ENCODE peak calls at places on chromosomes 6 and 20, in five cellular contexts. B, I, S, H and Z are unnamed samples.

GRCh38 chr20:47237715-47238114 is 118.8 kb downstream of the ZMYND8 start:
- DNase-seq in H (no peak), B (no peak), S (no peak), I (no peak), Z (no peak)

GRCh38 chr6:160667854-160668481 is 3.9 kb upstream of the LPA start:
- DNase-seq in S (no peak), I (peak), B (no peak), H (no peak), Z (peak)

GRCh38 chr20:57514273-57514751 is 10.6 kb downstream of the CTCFL start:
- DNase-seq in H (peak), S (peak), B (no peak), I (peak), Z (peak)

GRCh38 chr20:48733296-48733790 is 94.5 kb downstream of the PREX1 start:
- DNase-seq in S (no peak), B (no peak), I (no peak), H (no peak), Z (peak)

GRCh38 chr6:150667977-150668716 is 68.5 kb downstream of the PLEKHG1 start:
- DNase-seq in H (peak), B (peak), S (peak), I (peak), Z (peak)

GRCh38 chr6:44301782-44302564 is 11.2 kb downstream of the AARS2 start:
- DNase-seq in I (peak), H (no peak), S (peak), B (no peak), Z (no peak)

GRCh38 chr6:136571065-136571464 is 20.8 kb upstream of the MAP7 start:
- DNase-seq in I (no peak), B (no peak), H (no peak), S (no peak), Z (no peak)

GRCh38 chr6:89239338-89239737 is 22.2 kb upstream of the GABRR1 start:
- DNase-seq in H (no peak), S (no peak), B (no peak), I (no peak), Z (no peak)

GRCh38 chr20:54140486-54140885 is 33.3 kb downstream of the CYP24A1 start:
- DNase-seq in I (no peak), H (no peak), S (no peak), B (no peak), Z (no peak)

GRCh38 chr6:14861491-14861943 is 384.4 kb upstream of the JARID2 start:
- DNase-seq in B (no peak), S (no peak), H (no peak), I (no peak), Z (no peak)

GRCh38 chr6:134925800-134926199 is 24.1 kb downstream of the ALDH8A1 start:
- DNase-seq in S (no peak), I (no peak), B (no peak), H (no peak), Z (no peak)

GRCh38 chr20:23320317-23320716 is 30.3 kb upstream of the NXT1 start:
- DNase-seq in B (no peak), I (no peak), H (no peak), S (no peak), Z (peak)

GRCh38 chr6:21240709-21241108 is 352.8 kb upstream of the SOX4 start:
- DNase-seq in S (no peak), H (no peak), I (no peak), B (no peak), Z (no peak)

GRCh38 chr6:153129873-153130514 is 1.1 kb downstream of the RGS17 start:
- DNase-seq in I (no peak), H (no peak), B (peak), S (peak), Z (peak)

DNA sequence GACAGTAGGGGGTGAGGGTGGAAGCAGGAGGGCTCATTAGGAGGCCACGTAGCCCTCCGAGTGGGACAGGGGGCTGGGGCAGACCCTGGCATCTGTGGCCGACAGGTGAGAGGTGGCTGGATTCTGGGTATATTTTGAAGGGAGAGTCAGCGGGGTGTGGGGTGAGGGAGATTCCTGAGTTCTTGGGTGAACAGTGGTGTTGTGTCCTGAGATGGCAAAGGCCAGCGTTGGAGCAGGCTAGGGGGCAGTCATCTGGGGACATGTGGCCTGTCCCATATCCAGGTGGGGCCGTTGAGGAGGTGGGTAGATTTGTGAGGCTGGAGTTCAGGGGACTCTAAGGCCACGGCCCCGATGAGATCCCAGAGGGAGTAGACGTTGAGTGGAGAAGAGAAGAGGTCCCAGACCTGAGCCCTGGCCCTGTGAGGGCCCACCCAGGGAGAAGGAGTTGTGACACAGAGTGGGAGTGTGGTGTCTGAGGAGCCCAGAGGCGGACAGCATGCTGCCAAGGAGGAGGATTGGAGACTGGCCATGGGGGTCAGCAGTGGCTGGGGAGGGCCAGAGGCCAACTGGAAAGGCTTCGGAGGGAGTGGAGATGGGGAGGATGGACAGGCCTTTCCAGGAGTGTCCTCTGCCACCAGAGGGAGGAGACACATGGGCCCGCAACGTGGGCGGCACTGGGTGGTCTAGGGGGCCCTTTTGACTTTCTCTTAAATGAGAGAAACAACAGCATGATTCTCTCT is 19.6 kb downstream of the PACSIN1 start:
- DNase-seq in B (no peak), S (peak), I (no peak), H (peak), Z (no peak)
- H3K27ac ChIP-seq in B (no peak), S (no peak), I (no peak), H (no peak), Z (no peak)

DNA sequence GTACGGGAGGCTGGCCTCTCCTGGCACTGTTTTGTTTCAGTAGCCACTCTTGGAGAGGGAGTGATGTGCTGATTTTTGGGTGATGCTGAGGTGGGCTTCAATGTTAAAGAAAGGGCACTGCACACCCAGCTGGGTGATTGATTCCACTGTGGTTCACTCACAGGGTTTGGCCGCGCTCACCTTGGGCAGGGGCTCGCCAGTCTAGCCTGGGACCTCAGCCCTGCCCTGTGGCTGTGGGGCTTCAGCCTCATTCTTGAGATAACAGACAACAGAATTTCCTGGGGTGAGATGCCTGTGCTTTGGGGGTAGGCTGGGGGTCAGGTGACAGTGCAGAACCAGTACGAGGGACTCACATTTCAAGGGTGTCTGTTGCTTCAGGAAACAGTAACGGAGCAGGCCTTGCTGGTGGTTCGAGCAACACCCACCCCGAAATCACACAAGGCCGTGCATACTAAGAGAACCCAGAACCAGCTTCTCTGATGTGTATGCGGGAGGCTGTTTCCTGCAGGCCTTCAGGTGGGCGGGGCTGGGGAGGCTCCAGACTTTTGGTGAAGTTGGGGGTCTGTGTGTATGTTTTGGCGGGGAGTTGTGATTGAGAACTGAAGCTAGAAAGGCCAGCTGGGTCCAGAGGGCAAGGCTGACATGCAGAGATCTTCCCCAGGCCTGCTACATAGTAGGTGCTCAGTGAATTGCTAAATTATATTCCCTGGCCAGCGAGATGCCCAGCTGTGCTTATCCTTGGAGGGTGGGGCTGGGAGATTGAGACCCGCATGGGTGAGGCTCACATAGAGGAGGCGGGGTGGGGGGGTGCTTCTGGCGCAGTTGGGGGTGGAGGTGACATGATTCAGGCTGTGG is 154.2 kb upstream of the RNF24 start:
- DNase-seq in I (no peak), H (no peak), S (no peak), B (no peak), Z (no peak)
- H3K27ac ChIP-seq in I (no peak), H (no peak), S (no peak), B (no peak), Z (no peak)

GRCh38 chr6:170124836-170125235 is 166.0 kb downstream of the DLL1 start:
- DNase-seq in H (peak), B (no peak), S (peak), I (peak), Z (no peak)
- H3K27ac ChIP-seq in H (no peak), B (no peak), S (no peak), I (no peak), Z (no peak)

GRCh38 chr6:35724471-35724870 is 12.4 kb upstream of the ARMC12 start:
- DNase-seq in I (no peak), S (no peak), B (no peak), H (peak), Z (no peak)
- H3K27ac ChIP-seq in I (no peak), S (peak), B (peak), H (peak), Z (no peak)

GRCh38 chr6:43077981-43078411 is 1.9 kb downstream of the PTK7 start:
- DNase-seq in I (no peak), S (no peak), H (no peak), B (no peak), Z (no peak)

GRCh38 chr6:43076093-43076927 is at the start of gene PTK7:
- DNase-seq in I (no peak), H (peak), S (no peak), B (peak), Z (peak)

GRCh38 chr6:43078651-43079050 is 2.5 kb downstream of the PTK7 start:
- DNase-seq in S (no peak), H (no peak), I (no peak), B (no peak), Z (no peak)

GRCh38 chr6:43075791-43076092 is 372 bp upstream of the PTK7 start:
- DNase-seq in H (no peak), S (no peak), I (no peak), B (no peak), Z (no peak)

GRCh38 chr6:43076928-43077809 is 1.1 kb downstream of the PTK7 start:
- DNase-seq in H (peak), I (no peak), B (no peak), S (no peak), Z (peak)
- H3K27ac ChIP-seq in H (peak), I (no peak), B (no peak), S (no peak), Z (peak)

GRCh38 chr6:149014631-149015171 is 267.9 kb downstream of the UST start:
- DNase-seq in S (no peak), I (no peak), B (no peak), H (no peak), Z (no peak)

GRCh38 chr6:149016716-149017115 is 269.9 kb downstream of the UST start:
- DNase-seq in H (no peak), S (peak), I (no peak), B (no peak), Z (no peak)

GRCh38 chr6:149013932-149014331 is 267.1 kb downstream of the UST start:
- DNase-seq in S (no peak), I (no peak), H (no peak), B (no peak), Z (no peak)

GRCh38 chr6:149015877-149016525 is 269.2 kb downstream of the UST start:
- DNase-seq in I (no peak), S (no peak), H (no peak), B (no peak), Z (no peak)

DNA sequence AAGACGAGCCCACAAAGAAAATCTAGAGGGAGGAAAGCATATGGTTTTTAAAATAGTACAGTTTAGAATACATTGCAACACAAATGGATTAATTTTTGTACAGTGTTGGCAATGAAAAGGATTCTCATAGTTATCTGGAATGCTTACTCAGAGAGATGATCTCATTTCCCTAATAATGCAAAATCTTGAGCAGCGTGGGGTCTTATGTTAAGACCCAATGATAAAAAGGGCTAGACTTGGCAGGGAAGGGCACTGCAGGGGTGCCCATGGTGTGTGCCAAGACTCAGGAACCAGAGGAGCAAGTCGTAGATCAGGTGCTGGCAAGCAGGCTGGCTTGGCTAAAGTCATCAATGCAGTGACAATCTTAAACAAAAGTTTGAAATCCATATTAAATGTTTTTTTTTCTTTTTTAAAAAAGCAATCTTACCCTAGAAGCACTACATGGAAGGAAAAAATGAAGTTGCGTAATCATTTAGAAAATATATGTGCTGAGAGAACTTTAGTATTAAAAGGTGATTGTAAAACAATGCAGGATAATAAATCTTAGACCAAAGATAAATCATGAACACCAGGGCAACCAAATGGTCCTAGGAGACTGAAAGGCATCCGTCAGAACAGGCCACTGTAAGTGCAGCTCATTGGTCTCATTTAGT is 268.5 kb downstream of the UST start:
- DNase-seq in H (no peak), S (no peak), I (no peak), B (no peak), Z (no peak)
- H3K27ac ChIP-seq in H (no peak), S (no peak), I (no peak), B (no peak), Z (no peak)

DNA sequence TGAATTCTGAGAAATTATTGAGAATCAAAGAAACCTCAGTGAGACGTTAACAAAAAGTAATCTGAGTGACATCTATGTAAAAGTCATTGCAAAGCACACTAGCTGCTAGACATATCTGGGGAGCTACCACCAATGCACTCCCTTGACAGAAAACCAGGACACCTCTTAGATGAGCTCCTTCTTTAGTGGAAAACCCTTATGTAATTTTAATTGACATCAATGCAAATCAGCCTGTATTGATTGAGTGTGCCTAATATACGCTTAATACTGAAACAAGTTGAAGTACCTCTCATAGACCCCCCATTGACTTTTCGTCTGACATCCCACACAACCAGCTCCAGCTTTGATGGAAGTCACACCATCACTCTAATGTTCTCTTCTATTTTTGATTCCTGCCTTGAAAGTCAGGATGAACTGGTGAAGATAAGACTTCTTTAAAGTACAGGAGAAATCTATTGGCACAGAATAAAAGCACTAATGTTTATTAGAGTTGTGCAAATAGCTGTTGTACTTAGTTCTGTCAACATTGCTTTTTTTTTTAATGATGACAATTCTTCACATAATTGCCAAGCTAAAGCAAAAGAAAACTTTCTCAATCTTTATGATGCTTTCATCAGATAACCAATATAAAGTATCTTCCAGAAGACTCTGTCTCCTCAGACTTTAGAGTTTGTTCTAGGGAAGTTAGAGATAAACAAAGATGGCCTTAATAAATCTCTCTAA is 98.0 kb upstream of the FAM8A1 start:
- DNase-seq in I (no peak), B (no peak), H (no peak), S (no peak), Z (no peak)
- H3K27ac ChIP-seq in I (no peak), B (no peak), H (no peak), S (no peak), Z (no peak)

GRCh38 chr20:5128886-5129285 is 2.1 kb downstream of the CDS2 start:
- DNase-seq in I (no peak), B (no peak), S (no peak), H (no peak), Z (no peak)
- H3K27ac ChIP-seq in I (no peak), B (peak), S (peak), H (no peak), Z (no peak)

DNA sequence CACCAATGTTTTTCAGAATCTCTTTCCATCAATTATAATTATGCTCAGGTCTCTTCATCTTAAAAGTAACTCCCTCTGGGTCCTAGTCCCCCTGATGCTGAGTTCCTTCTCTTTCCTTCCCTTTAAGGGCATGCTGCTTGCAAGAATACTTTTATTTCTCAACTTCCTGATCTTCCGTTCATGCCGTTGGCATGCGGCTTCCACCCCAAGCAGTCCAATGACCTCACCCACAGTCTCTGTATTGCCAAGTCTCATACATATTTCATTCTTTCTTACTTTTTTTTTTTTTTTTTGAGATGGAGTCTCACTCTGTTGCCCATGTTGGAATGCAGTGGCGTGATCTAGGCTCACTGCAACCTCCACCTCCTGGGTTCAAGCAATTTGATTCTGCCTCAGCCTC is 83.5 kb downstream of the NDUFAF5 start:
- DNase-seq in S (peak), I (peak), B (no peak), H (no peak), Z (no peak)
- H3K27ac ChIP-seq in S (peak), I (no peak), B (no peak), H (no peak), Z (no peak)

GRCh38 chr6:106517699-106518098 is 111.6 kb downstream of the RTN4IP1 start:
- DNase-seq in B (no peak), I (no peak), H (no peak), S (no peak), Z (no peak)

GRCh38 chr6:106518748-106519147 is 110.5 kb downstream of the RTN4IP1 start:
- DNase-seq in S (no peak), I (no peak), H (no peak), B (no peak), Z (no peak)

GRCh38 chr6:106522557-106522956 is 106.7 kb downstream of the RTN4IP1 start:
- DNase-seq in B (no peak), S (no peak), I (no peak), H (no peak), Z (no peak)

GRCh38 chr6:106519460-106520394 is 109.6 kb downstream of the RTN4IP1 start:
- DNase-seq in S (no peak), I (peak), B (peak), H (peak), Z (peak)

DNA sequence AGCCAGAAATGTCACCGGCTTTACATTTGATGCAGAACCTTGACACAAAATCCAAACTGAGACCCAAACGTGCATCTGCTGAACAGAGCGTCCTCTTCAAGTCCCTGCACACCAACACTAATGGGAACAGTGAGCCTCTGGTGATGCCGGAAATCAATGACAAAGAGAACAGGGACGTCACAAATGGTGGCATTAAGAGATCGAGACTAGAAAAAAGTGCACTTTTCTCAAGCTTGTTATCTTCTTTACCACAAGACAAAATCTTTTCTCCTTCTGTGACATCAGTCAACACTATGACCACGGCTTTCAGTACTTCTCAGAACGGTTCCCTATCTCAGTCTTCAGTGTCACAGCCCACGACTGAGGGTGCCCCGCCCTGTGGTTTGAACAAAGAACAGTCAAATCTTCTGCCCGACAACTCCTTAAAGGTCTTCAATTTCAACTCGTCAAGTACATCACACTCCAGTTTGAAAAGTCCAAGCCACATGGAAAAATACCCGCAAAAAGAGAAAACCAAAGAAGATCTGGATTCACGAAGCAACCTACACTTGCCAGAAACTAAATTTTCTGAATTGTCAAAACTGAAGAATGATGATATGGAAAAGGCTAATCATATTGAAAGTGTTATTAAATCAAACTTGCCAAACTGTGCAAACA is 108.5 kb downstream of the RTN4IP1 start:
- DNase-seq in I (no peak), S (no peak), H (peak), B (no peak), Z (no peak)
- H3K27ac ChIP-seq in I (no peak), S (no peak), H (peak), B (no peak), Z (no peak)